ENCODE peak calls at places on chromosomes 12 and 14, in seven cellular contexts. O is H9, J is neuronal stem cell, V is IMR-90, F is H1, N is mesenchymal stem cell, Y is trophoblast cell. I is an unnamed sample.

GRCh38 chr12:131641315-131641714 is 69.6 kb upstream of the SFSWAP start:
- DNase-seq in J (no peak), F (no peak), O (peak; percentile 26), V (no peak), N (no peak), Y (no peak), I (no peak)

GRCh38 chr12:401235-402126 is at the start of gene CCDC77:
- DNase-seq in J (peak; percentile 93), N (peak; percentile 95), Y (peak; percentile 97), F (peak; percentile 96), O (peak; percentile 97), V (peak; percentile 88), I (peak; percentile 96)

GRCh38 chr14:59267046-59267445 is 78.6 kb downstream of the DAAM1 start:
- DNase-seq in J (no peak), N (no peak), F (no peak), V (peak; percentile 35), Y (no peak), O (no peak), I (no peak)

GRCh38 chr12:46266869-46267617 is 1.8 kb downstream of the SLC38A1 start:
- DNase-seq in O (peak; percentile 72), F (peak; percentile 66), V (peak; percentile 64), J (peak; percentile 52), N (peak; percentile 75), Y (peak; percentile 79), I (peak; percentile 77)

GRCh38 chr14:68473794-68474193 is 319.1 kb downstream of the ZFP36L1 start:
- DNase-seq in N (no peak), O (no peak), Y (no peak), J (no peak), V (no peak), F (no peak), I (no peak)

GRCh38 chr12:64098709-64099354 is 123.3 kb downstream of the KICS2 start:
- DNase-seq in J (no peak), O (no peak), V (peak; percentile 84), N (no peak), F (no peak), Y (no peak), I (no peak)

GRCh38 chr14:52068741-52069616 is at the start of gene NID2:
- DNase-seq in N (peak; percentile 96), F (peak; percentile 92), O (peak; percentile 91), V (peak; percentile 95), Y (peak; percentile 71), J (peak; percentile 89), I (peak; percentile 91)

GRCh38 chr14:100143934-100144333 is 15.5 kb downstream of the DEGS2 start:
- DNase-seq in V (no peak), O (no peak), F (no peak), N (no peak), Y (no peak), J (no peak), I (no peak)

GRCh38 chr14:49971156-49972141 is 78.6 kb downstream of the ARF6 start:
- DNase-seq in N (no peak), J (no peak), Y (no peak), F (no peak), V (peak; percentile 25), O (no peak), I (no peak)

GRCh38 chr12:14960548-14961465 is 594 bp downstream of the ARHGDIB start:
- DNase-seq in Y (peak; percentile 78), O (no peak), V (peak; percentile 36), J (no peak), N (no peak), F (no peak), I (no peak)

GRCh38 chr12:50400104-50400637 is 514 bp upstream of the LARP4 start:
- DNase-seq in F (no peak), Y (no peak), O (no peak), J (no peak), V (no peak), N (no peak), I (no peak)

GRCh38 chr14:60649815-60650381 is 621 bp upstream of the SIX1 start:
- DNase-seq in V (peak; percentile 60), O (peak; percentile 61), Y (no peak), F (no peak), J (peak; percentile 40), N (no peak), I (peak; percentile 57)

GRCh38 chr14:96746101-96746500 is 51.1 kb upstream of the VRK1 start:
- DNase-seq in V (no peak), N (peak; percentile 15), Y (no peak), J (no peak), O (no peak), F (no peak), I (no peak)

GRCh38 chr14:76261371-76261811 is 109.7 kb downstream of the GPATCH2L start:
- DNase-seq in N (no peak), O (no peak), Y (no peak), V (peak; percentile 44), J (no peak), F (no peak), I (peak; percentile 62)

GRCh38 chr14:76259029-76259735 is 107.5 kb downstream of the GPATCH2L start:
- DNase-seq in Y (no peak), N (no peak), F (no peak), V (no peak), J (no peak), O (no peak), I (no peak)

GRCh38 chr14:76262591-76262990 is 110.9 kb downstream of the GPATCH2L start:
- DNase-seq in N (no peak), Y (no peak), F (no peak), V (no peak), J (no peak), O (no peak), I (no peak)

GRCh38 chr14:76257842-76258397 is 106.2 kb downstream of the GPATCH2L start:
- DNase-seq in O (no peak), Y (no peak), F (no peak), V (no peak), N (no peak), J (no peak), I (peak; percentile 38)

GRCh38 chr14:76260749-76261148 is 109.0 kb downstream of the GPATCH2L start:
- DNase-seq in J (no peak), O (no peak), F (no peak), V (no peak), N (no peak), Y (no peak), I (no peak)
- H4K8ac ChIP-seq in J (no peak overlapping the region), O (no peak overlapping the region), F (no peak overlapping the region), V (no peak overlapping the region), N (no peak overlapping the region), Y (no peak overlapping the region), I (no peak overlapping the region)

GRCh38 chr14:54102530-54102929 is 145.9 kb upstream of the BMP4 start:
- DNase-seq in F (no peak), J (no peak), N (no peak), Y (no peak), V (no peak), O (no peak), I (no peak)
- H3K9ac ChIP-seq in F (no peak overlapping the region), J (no peak overlapping the region), N (no peak overlapping the region), Y (no peak overlapping the region), V (no peak overlapping the region), O (no peak overlapping the region), I (no peak overlapping the region)

DNA sequence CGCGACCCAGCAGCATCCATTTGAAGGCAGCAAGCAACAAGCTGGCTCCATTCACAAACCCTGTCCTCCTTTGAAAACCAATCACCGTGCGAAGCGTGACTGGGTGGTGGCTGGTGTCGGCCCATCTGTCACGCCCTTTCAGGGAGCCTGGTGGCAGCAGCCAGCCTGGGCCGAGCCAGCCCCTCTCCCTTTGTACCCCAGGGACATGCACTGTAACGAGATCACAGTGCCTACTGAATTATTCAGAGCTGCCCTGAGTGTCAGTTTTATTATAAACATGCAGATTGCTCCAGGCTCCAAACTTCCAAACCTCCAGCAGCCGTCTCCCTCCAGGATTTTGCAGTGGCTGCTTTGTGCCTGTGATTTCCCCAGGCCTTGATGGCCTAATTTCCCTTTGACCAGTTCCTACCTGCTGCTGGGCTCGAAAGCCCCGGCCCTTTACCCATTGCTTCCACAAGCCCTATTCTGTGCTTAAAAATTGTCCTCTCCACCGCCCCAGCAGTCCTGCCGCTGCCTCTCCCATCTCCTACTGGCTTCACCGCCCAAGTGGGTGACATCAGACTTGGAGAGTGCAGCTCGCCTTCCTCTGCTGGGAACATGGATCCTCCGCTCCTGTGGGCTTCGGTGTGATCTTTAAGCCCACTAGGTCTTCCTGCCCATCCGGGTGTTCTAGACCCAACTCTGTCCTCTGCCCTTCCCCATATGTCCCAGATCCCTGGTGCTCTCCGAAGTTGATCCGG is 22.5 kb upstream of the CTDSP2 start:
- DNase-seq in O (peak; percentile 79), N (no peak), Y (no peak), F (peak; percentile 64), J (no peak), V (no peak), I (no peak)
- H4K8ac ChIP-seq in O (no peak overlapping the region), N (peak overlapping the region; percentile 42), Y (no peak overlapping the region), F (peak overlapping the region; percentile 1), J (no peak overlapping the region), V (peak overlapping the region; percentile 78), I (no peak overlapping the region)

GRCh38 chr12:102167821-102168605 is 29.6 kb downstream of the PMCH start:
- DNase-seq in J (no peak), O (no peak), N (peak; percentile 4), V (peak; percentile 28), F (no peak), Y (no peak), I (no peak)
- H3K9ac ChIP-seq in J (no peak overlapping the region), O (no peak overlapping the region), N (peak overlapping the region; percentile 25), V (no peak overlapping the region), F (no peak overlapping the region), Y (no peak overlapping the region), I (no peak overlapping the region)

GRCh38 chr14:36462890-36463289 is 57.1 kb downstream of the NKX2-1 start:
- DNase-seq in J (no peak), Y (no peak), N (no peak), F (no peak), O (no peak), V (no peak), I (no peak)

GRCh38 chr14:36467332-36467731 is 52.7 kb downstream of the NKX2-1 start:
- DNase-seq in O (no peak), V (no peak), F (no peak), Y (no peak), N (no peak), J (no peak), I (no peak)

DNA sequence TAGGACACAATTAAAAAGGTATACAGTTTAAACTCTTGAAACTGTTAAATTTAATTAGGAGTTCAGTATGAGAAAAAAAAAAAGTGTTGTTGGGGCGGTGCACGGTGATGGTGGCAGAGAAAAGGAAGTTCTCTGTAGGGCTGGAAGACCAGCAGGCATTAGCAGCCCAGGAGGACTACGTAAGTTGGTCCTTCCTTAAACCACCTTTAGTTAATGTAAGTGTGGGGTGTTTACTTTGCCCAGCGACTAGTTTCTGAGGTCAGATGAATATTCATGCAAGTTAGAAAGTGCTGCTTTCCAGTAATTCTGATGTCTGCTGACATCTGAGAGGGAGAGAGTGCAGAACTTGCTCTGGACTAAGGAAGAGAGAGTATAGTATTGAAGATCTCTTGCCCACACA is 54.9 kb downstream of the NKX2-1 start:
- DNase-seq in N (no peak), Y (no peak), F (no peak), V (no peak), J (no peak), O (no peak), I (no peak)
- H4K8ac ChIP-seq in N (no peak overlapping the region), Y (no peak overlapping the region), F (no peak overlapping the region), V (no peak overlapping the region), J (no peak overlapping the region), O (no peak overlapping the region), I (no peak overlapping the region)

I was measured in mesendoderm.